ENCODE peak calls at places on chromosomes 4 and X, in six cellular contexts. F, N, J, D, R and G are unnamed samples. For H3K36me3, the result is how much of the 10 kb centered on the place peaks cover.

GRCh38 chr4:31674313-31674947 is 954.3 kb downstream of the PCDH7 start:
- DNase-seq in F (no peak), N (no peak), J (no peak), D (peak), R (no peak), G (peak)

GRCh38 chr4:81919238-81919637 is 447.5 kb upstream of the RASGEF1B start:
- DNase-seq in F (no peak), N (no peak), J (no peak), D (peak), R (no peak), G (no peak)

GRCh38 chr4:5940470-5941203 is 47.8 kb upstream of the CRMP1 start:
- DNase-seq in F (no peak), N (no peak), J (no peak), D (peak), R (no peak), G (no peak)

GRCh38 chr4:168516841-168517240 is 20.0 kb downstream of the PALLD start:
- DNase-seq in F (peak), N (no peak), J (peak), D (no peak), R (no peak), G (no peak)

GRCh38 chr4:133188433-133189175 is 39.5 kb downstream of the PCDH10 start:
- DNase-seq in F (no peak), N (no peak), J (no peak), D (no peak), R (no peak), G (no peak)

GRCh38 chr4:20430555-20430954 is 178.8 kb downstream of the SLIT2 start:
- DNase-seq in F (no peak), N (no peak), J (no peak), D (no peak), R (no peak), G (no peak)

GRCh38 chr4:160129439-160129838 is 1026.6 kb downstream of the RAPGEF2 start:
- DNase-seq in F (no peak), N (no peak), J (no peak), D (no peak), R (no peak), G (no peak)

GRCh38 chr4:14375816-14376215 is 626.5 kb upstream of the CPEB2 start:
- DNase-seq in F (no peak), N (no peak), J (no peak), D (no peak), R (no peak), G (no peak)

GRCh38 chr4:168636506-168637176 is 139.8 kb downstream of the PALLD start:
- DNase-seq in F (no peak), N (no peak), J (no peak), D (no peak), R (no peak), G (no peak)

GRCh38 chr4:16516796-16517413 is 290.6 kb upstream of the TAPT1 start:
- DNase-seq in F (peak), N (no peak), J (no peak), D (peak), R (no peak), G (peak)

GRCh38 chr4:5883916-5884315 is 9.0 kb downstream of the CRMP1 start:
- DNase-seq in F (no peak), N (no peak), J (no peak), D (no peak), R (no peak), G (no peak)

GRCh38 chr4:33425916-33426315 is 2705.7 kb downstream of the PCDH7 start:
- DNase-seq in F (no peak), N (no peak), J (no peak), D (no peak), R (no peak), G (no peak)

GRCh38 chr4:75935628-75936027 is 5.2 kb downstream of the NAAA start:
- DNase-seq in F (no peak), N (no peak), J (no peak), D (no peak), R (no peak), G (no peak)

GRCh38 chr4:101279377-101279871 is 67.9 kb downstream of the PPP3CA start:
- DNase-seq in F (peak), N (no peak), J (peak), D (no peak), R (no peak), G (peak)

GRCh38 chr4:89800527-89801103 is 36.3 kb downstream of the SNCA start:
- DNase-seq in F (no peak), N (no peak), J (no peak), D (no peak), R (no peak), G (no peak)

GRCh38 chrX:54427837-54428424 is 12.3 kb upstream of the TSR2 start:
- DNase-seq in F (no peak), N (no peak), J (no peak), D (no peak), R (no peak), G (no peak)

GRCh38 chr4:95363966-95364365 is 184.8 kb downstream of the UNC5C start:
- DNase-seq in F (no peak), N (no peak), J (no peak), D (no peak), R (no peak), G (no peak)

GRCh38 chr4:95363579-95363965 is 185.2 kb downstream of the UNC5C start:
- DNase-seq in F (no peak), N (no peak), J (no peak), D (no peak), R (no peak), G (no peak)

GRCh38 chr4:95361696-95361965 is 187.1 kb downstream of the UNC5C start:
- DNase-seq in F (no peak), N (no peak), J (no peak), D (no peak), R (no peak), G (no peak)

GRCh38 chr4:95362066-95362465 is 186.7 kb downstream of the UNC5C start:
- DNase-seq in F (no peak), N (no peak), J (no peak), D (no peak), R (no peak), G (no peak)

GRCh38 chr4:95362906-95363578 is 185.7 kb downstream of the UNC5C start:
- DNase-seq in F (no peak), N (no peak), J (no peak), D (peak), R (no peak), G (peak)
- TF ChIP-seq CTCF in F (no peak), N (no peak), J (no peak), D (peak), R (no peak), G (no peak)

GRCh38 chr4:8227201-8227770 is 28.2 kb downstream of the SH3TC1 start:
- DNase-seq in F (no peak), N (no peak), J (no peak), D (no peak), R (no peak), G (no peak)

GRCh38 chr4:8225704-8226443 is 26.8 kb downstream of the SH3TC1 start:
- DNase-seq in F (no peak), N (no peak), J (no peak), D (no peak), R (no peak), G (no peak)

GRCh38 chr4:8229341-8229975 is 30.4 kb downstream of the SH3TC1 start:
- DNase-seq in F (no peak), N (no peak), J (no peak), D (no peak), R (no peak), G (no peak)

GRCh38 chr4:8228319-8229250 is 29.5 kb downstream of the SH3TC1 start:
- DNase-seq in F (peak), N (no peak), J (peak), D (no peak), R (peak), G (peak)

GRCh38 chr4:8227771-8228318 is 28.8 kb downstream of the SH3TC1 start:
- DNase-seq in F (no peak), N (no peak), J (no peak), D (no peak), R (no peak), G (no peak)
- H3K36me3 ChIP-seq in F (under half), N (under half), J (under half), D (under half), R (under half), G (under half)

GRCh38 chrX:69618803-69619202 is 2.9 kb downstream of the EDA start:
- DNase-seq in F (peak), N (no peak), J (no peak), D (peak), R (no peak), G (peak)
- TF ChIP-seq CTCF in F (peak), N (peak), J (peak), D (peak), R (peak), G (peak)

GRCh38 chr4:183286590-183287308 is 33.3 kb downstream of the CLDN22 start:
- DNase-seq in F (no peak), N (no peak), J (no peak), D (no peak), R (no peak), G (no peak)

GRCh38 chr4:183287309-183287659 is 32.8 kb downstream of the CLDN22 start:
- DNase-seq in F (no peak), N (no peak), J (no peak), D (no peak), R (no peak), G (no peak)

GRCh38 chr4:183284965-183285364 is 35.1 kb downstream of the CLDN22 start:
- DNase-seq in F (no peak), N (no peak), J (no peak), D (no peak), R (no peak), G (no peak)

GRCh38 chr4:183285886-183286285 is 34.2 kb downstream of the CLDN22 start:
- DNase-seq in F (no peak), N (no peak), J (no peak), D (no peak), R (no peak), G (no peak)

GRCh38 chr4:183284229-183284628 is 35.8 kb downstream of the CLDN22 start:
- DNase-seq in F (no peak), N (no peak), J (no peak), D (no peak), R (no peak), G (no peak)
- H3K36me3 ChIP-seq in F (under half), N (under half), J (half or more), D (under half), R (half or more), G (under half)

GRCh38 chr4:158209825-158210807 is at the start of gene TMEM144:
- DNase-seq in F (peak), N (peak), J (peak), D (peak), R (peak), G (peak)
- TF ChIP-seq CTCF in F (no peak), N (no peak), J (peak), D (peak), R (no peak), G (no peak)

GRCh38 chrX:41152221-41152620 is 67.0 kb downstream of the USP9X start:
- DNase-seq in F (no peak), N (no peak), J (no peak), D (no peak), R (no peak), G (no peak)
- H3K36me3 ChIP-seq in F (under half), N (under half), J (half or more), D (half or more), R (half or more), G (under half)

GRCh38 chr4:70704333-70705145 is 16.2 kb downstream of the UTP3 start:
- DNase-seq in F (peak), N (peak), J (peak), D (peak), R (peak), G (peak)
- TF ChIP-seq CTCF in F (no peak), N (no peak), J (peak), D (peak), R (peak), G (peak)

DNA sequence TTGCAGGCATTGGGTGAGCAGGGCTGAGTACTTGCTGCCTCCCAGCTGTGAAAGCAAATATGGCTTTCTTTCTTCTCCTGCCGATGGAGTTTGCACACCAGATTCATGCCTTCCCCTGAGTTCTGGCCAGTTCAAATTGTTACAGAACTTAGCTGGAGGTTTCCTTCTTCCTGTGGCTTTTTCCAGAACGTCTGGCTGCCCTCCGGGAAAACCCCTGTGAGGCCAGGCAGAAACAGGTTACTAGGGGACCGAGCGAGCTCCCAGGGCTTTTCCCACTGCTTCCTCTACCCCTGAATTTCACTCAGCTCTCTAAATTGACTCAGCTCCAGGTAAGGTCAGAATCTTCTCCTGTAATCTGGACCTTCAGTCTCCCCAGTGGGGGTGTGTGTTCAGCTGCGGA is 482.4 kb downstream of the C4orf33 start:
- DNase-seq in F (no peak), N (no peak), J (no peak), D (no peak), R (no peak), G (no peak)
- H3K36me3 ChIP-seq in F (under half), N (under half), J (under half), D (under half), R (under half), G (under half)